ENCODE peak calls at places on chromosomes 12 and 14, in eight cellular contexts. U is GM06990, S is lung, I is AG04450, E is lower leg skin, L is mammary epithelial cell, C is cardiac fibroblast, A is BJ. Z is an unnamed sample.

GRCh38 chr12:10113085-10113484 is 14.3 kb upstream of the CLEC1A start:
- DNase-seq in L (no peak), E (no peak), I (no peak), U (no peak), C (peak), A (peak), S (no peak), Z (no peak)

GRCh38 chr12:18158774-18159557 is 69.0 kb upstream of the RERGL start:
- DNase-seq in E (no peak), L (peak), S (no peak), I (no peak), A (no peak), U (no peak), C (peak), Z (peak)

GRCh38 chr12:14612895-14613294 is 45.2 kb upstream of the PLBD1 start:
- DNase-seq in I (no peak), C (no peak), E (no peak), L (no peak), U (no peak), S (no peak), A (no peak), Z (no peak)

GRCh38 chr12:2111816-2112215 is 59.0 kb downstream of the CACNA1C start:
- DNase-seq in S (no peak), L (no peak), U (no peak), A (no peak), I (no peak), E (no peak), C (no peak), Z (no peak)

GRCh38 chr14:41749425-41749824 is 142.7 kb downstream of the LRFN5 start:
- DNase-seq in I (no peak), C (peak), U (no peak), A (no peak), E (no peak), L (no peak), S (no peak), Z (peak)

GRCh38 chr12:121465921-121466799 is 66.2 kb downstream of the RNF34 start:
- DNase-seq in A (no peak), C (peak), S (no peak), E (no peak), I (no peak), L (peak), U (peak), Z (peak)

GRCh38 chr14:69812725-69813124 is 15.7 kb upstream of the SLC10A1 start:
- DNase-seq in A (no peak), E (peak), I (no peak), L (no peak), S (no peak), C (no peak), U (no peak), Z (no peak)

GRCh38 chr14:35855886-35856481 is 29.8 kb downstream of the BRMS1L start:
- DNase-seq in C (no peak), A (no peak), I (no peak), S (no peak), U (peak), L (no peak), E (no peak), Z (no peak)

GRCh38 chr12:50825372-50825838 is 17.3 kb upstream of the TMPRSS12 start:
- DNase-seq in U (peak), I (peak), A (peak), E (no peak), C (peak), S (no peak), L (peak), Z (peak)
- TF ChIP-seq CTCF in U (peak), I (peak), A (peak), E (no peak), C (peak), S (peak), L (peak), Z (peak)

GRCh38 chr14:29927596-29928341 is at the start of gene PRKD1:
- DNase-seq in L (peak), C (peak), U (peak), E (peak), I (no peak), S (peak), A (no peak), Z (peak)
- H3K4me3 ChIP-seq in L (peak), C (peak), U (no peak), E (peak), I (peak), S (peak), A (peak), Z (peak)

GRCh38 chr14:56686416-56686815 is 106.8 kb downstream of the TMEM260 start:
- DNase-seq in U (no peak), I (no peak), E (no peak), C (no peak), A (no peak), S (no peak), L (peak), Z (no peak)
- TF ChIP-seq CTCF in U (no peak), I (no peak), E (no peak), C (no peak), A (no peak), S (no peak), L (peak), Z (no peak)

DNA sequence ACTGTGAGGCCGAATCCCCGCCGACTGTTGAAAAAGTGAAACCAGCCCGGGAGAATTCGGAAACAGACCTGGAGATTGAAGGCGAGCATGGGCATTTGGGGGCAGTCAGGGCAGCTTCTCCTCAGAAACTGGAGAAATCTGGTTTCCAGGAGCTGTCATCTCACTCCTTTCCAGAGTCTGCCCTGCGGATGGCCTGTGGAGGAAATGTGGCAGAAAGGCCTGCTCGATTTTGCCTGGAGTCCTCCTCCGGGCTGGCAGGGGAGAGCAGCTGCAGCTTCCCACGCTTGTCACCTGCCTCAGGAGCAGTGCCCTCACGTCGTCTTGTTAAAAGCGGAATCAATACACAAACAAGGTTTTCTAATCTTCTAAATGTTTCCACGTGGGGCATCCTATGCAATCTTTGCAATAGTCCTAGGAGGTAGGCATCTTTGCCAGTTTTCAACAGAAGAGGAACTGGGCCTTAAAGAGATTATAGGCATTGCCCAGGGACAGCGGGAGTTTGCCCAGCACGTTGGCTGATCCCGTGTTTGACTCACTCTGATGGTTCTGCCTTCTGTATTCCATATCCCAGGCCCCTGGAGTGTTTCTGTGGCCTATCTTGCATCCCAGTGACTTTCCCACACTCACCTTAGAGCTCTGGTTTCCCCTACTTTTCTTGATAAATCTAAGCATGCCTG is 2.3 kb downstream of the LRRC74A start:
- DNase-seq in I (no peak), C (peak), S (no peak), A (no peak), U (no peak), L (peak), E (no peak), Z (peak)
- H3K4me3 ChIP-seq in I (peak), C (peak), S (no peak), A (peak), U (no peak), L (no peak), E (no peak), Z (peak)

GRCh38 chr12:108302471-108303311 is 36.4 kb downstream of the CMKLR1 start:
- DNase-seq in C (no peak), I (no peak), E (peak), L (no peak), A (no peak), U (no peak), S (peak), Z (peak)
- TF ChIP-seq CTCF in C (no peak), I (no peak), E (no peak), L (no peak), A (no peak), U (no peak), S (no peak), Z (no peak)